ENCODE peak calls at places on chromosomes 4 and X, in eight cellular contexts. V, U, S, G, E, W, Y and H are unnamed samples.

GRCh38 chrX:68912113-68912980 is 83.5 kb downstream of the EFNB1 start:
- DNase-seq in E (no peak), Y (no peak), V (no peak), W (no peak), U (no peak), G (no peak), S (no peak), H (no peak)

GRCh38 chrX:75181721-75182120 is 25.6 kb upstream of the ABCB7 start:
- DNase-seq in Y (no peak), V (no peak), E (no peak), U (no peak), G (no peak), W (no peak), S (no peak), H (no peak)

GRCh38 chr4:55184600-55185523 is 59.5 kb upstream of the KDR start:
- DNase-seq in W (no peak), Y (no peak), G (peak; percentile 100), E (no peak), S (peak; percentile 76), V (peak; percentile 86), U (no peak), H (peak; percentile 21)

GRCh38 chr4:3483471-3483921 is 20.4 kb downstream of the DOK7 start:
- DNase-seq in G (no peak), Y (no peak), W (no peak), U (no peak), V (peak; percentile 42), S (peak; percentile 11), E (peak; percentile 14), H (no peak)

GRCh38 chr4:152620915-152621314 is 58.9 kb downstream of the TMEM154 start:
- DNase-seq in U (no peak), G (no peak), Y (no peak), V (no peak), S (no peak), W (no peak), E (no peak), H (no peak)

GRCh38 chr4:140448162-140448561 is 20.7 kb upstream of the CLGN start:
- DNase-seq in G (peak; percentile 12), W (no peak), S (peak; percentile 68), E (no peak), U (no peak), Y (no peak), V (peak; percentile 62), H (no peak)

GRCh38 chr4:26858947-26859401 is 1.7 kb upstream of the STIM2 start:
- DNase-seq in S (no peak), V (peak; percentile 71), Y (no peak), E (no peak), G (no peak), W (no peak), U (no peak), H (no peak)

GRCh38 chr4:78659264-78659663 is 107.7 kb downstream of the ANXA3 start:
- DNase-seq in G (no peak), Y (no peak), W (no peak), E (no peak), S (no peak), U (no peak), V (no peak), H (no peak)

GRCh38 chrX:56564921-56565861 is 1.8 kb downstream of the UBQLN2 start:
- DNase-seq in S (no peak), Y (no peak), V (peak; percentile 48), E (no peak), U (no peak), W (no peak), G (no peak), H (no peak)

GRCh38 chrX:120464409-120464808 is 4.7 kb downstream of the LAMP2 start:
- DNase-seq in E (no peak), Y (no peak), S (no peak), W (no peak), G (no peak), U (no peak), V (no peak), H (no peak)

GRCh38 chr4:110854021-110854678 is 231.3 kb upstream of the PITX2 start:
- DNase-seq in V (peak; percentile 54), E (peak; percentile 76), W (no peak), G (no peak), S (peak; percentile 27), Y (no peak), U (no peak), H (no peak)

GRCh38 chr4:122827899-122828601 is 1.4 kb downstream of the FGF2 start:
- DNase-seq in S (peak; percentile 70), W (peak; percentile 45), Y (no peak), V (peak; percentile 75), E (peak; percentile 63), G (no peak), U (no peak), H (no peak)

GRCh38 chrX:40402771-40403533 is 177.8 kb upstream of the ATP6AP2 start:
- DNase-seq in G (no peak), E (no peak), V (peak; percentile 78), S (peak; percentile 34), W (no peak), Y (peak; percentile 29), U (no peak), H (no peak)

GRCh38 chr4:129140521-129140920 is 44.6 kb downstream of the C4orf33 start:
- DNase-seq in E (no peak), V (no peak), U (no peak), W (no peak), S (peak; percentile 6), Y (no peak), G (no peak), H (no peak)

GRCh38 chr4:52941450-52941849 is 79.3 kb downstream of the RASL11B start:
- DNase-seq in E (no peak), U (no peak), Y (no peak), V (no peak), S (no peak), W (no peak), G (no peak), H (no peak)

GRCh38 chrX:9848718-9849481 is 62.7 kb downstream of the SHROOM2 start:
- DNase-seq in U (no peak), V (peak; percentile 48), Y (no peak), G (no peak), W (no peak), E (no peak), S (no peak), H (no peak)